ENCODE peak calls at places on chromosomes 12 and 14, in five cellular contexts. E is fibroblast of the aortic adventitia, Q is spleen, K is fibroblast of villous mesenchyme, F is fibroblast of pulmonary artery. D is an unnamed sample.
A peak's percentile ranks its signal among the peaks of the same experiment; 100 is the strongest.

GRCh38 chr14:65296402-65296801 is 116.1 kb upstream of the FUT8 start:
- DNase-seq in Q (no peak), F (peak; percentile 32), K (no peak), E (peak; percentile 61), D (no peak)

GRCh38 chr12:1117371-1117770 is 126.3 kb downstream of the ERC1 start:
- DNase-seq in Q (no peak), F (no peak), E (peak; percentile 33), K (no peak), D (no peak)

GRCh38 chr14:69079188-69079742 is 73.7 kb downstream of the DCAF5 start:
- DNase-seq in K (peak; percentile 88), F (peak; percentile 88), Q (no peak), E (peak; percentile 83), D (no peak)

GRCh38 chr14:81221579-81222102 is 882 bp upstream of the GTF2A1 start:
- DNase-seq in Q (no peak), E (no peak), K (no peak), F (peak; percentile 26), D (no peak)

GRCh38 chr12:87871061-87871460 is 158.1 kb downstream of the C12orf50 start:
- DNase-seq in F (peak; percentile 31), K (no peak), E (peak; percentile 69), Q (no peak), D (no peak)

GRCh38 chr12:101768781-101769180 is 29.5 kb upstream of the SYCP3 start:
- DNase-seq in K (no peak), E (no peak), Q (no peak), F (no peak), D (no peak)

GRCh38 chr14:87430810-87431209 is 562.2 kb downstream of the GALC start:
- DNase-seq in E (peak; percentile 33), K (peak; percentile 78), F (peak; percentile 22), Q (no peak), D (no peak)

GRCh38 chr14:91220581-91221000 is 23.9 kb downstream of the GPR68 start:
- DNase-seq in Q (no peak), F (no peak), E (no peak), K (no peak), D (no peak)

GRCh38 chr12:50111693-50112455 is at the start of gene COX14:
- DNase-seq in Q (peak; percentile 99), F (peak; percentile 100), E (peak; percentile 100), K (peak; percentile 100), D (peak; percentile 100)
- TF ChIP-seq CTCF in Q (peak; percentile 95), F (peak; percentile 85), E (peak; percentile 90), K (peak; percentile 90), D (peak; percentile 96)

GRCh38 chr14:59161571-59162175 is 26.8 kb upstream of the DAAM1 start:
- DNase-seq in E (peak; percentile 49), K (peak; percentile 69), Q (no peak), F (peak; percentile 95), D (no peak)
- TF ChIP-seq CTCF in E (no peak), K (no peak), Q (no peak), F (no peak), D (no peak)

GRCh38 chr14:56224179-56224578 is 106.0 kb downstream of the PELI2 start:
- DNase-seq in E (no peak), Q (no peak), K (no peak), F (no peak), D (no peak)
- TF ChIP-seq CTCF in E (no peak), Q (no peak), K (no peak), F (peak; percentile 5), D (no peak)

DNA sequence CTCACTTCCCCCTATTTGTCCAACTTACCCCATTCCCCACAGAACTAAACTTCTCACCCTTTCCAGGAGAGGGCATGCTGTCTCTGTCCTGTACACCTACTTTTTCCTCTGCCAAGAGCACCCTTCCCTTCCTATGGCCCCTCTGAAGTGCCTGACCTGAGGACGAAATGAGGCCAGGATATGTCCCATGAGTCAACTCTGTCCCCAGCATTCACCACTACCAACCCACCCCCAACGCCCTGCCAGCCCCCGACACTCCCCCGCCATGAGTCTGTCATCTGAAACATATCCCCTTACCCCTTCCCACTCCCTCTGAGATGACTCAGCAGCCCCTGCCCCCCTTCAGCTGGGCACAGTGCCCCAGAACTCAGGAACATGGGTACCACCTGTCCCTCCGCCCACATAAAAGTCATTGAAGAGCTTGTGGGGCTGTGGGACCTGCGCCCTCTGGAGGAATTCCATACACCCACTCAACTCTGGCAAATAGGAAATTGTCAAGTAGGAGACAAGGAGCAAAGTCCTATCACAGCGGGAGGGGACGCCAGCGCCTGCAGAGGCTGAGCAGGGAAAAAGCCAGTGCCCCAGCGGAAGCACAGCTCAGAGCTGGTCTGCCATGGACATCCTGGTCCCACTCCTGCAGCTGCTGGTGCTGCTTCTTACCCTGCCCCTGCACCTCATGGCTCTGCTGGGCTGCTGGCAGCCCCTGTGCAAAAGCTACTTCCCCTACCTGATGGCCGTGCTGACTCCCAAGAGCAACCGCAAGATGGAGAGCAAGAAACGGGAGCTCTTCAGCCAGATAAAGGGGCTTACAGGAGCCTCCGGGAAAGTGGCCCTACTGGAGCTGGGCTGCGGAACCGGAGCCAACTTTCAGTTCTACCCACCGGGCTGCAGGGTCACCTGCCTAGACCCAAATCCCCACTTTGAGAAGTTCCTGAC is 26.3 kb downstream of the ITGA7 start:
- DNase-seq in Q (peak; percentile 83), F (peak; percentile 63), K (peak; percentile 20), E (peak; percentile 66), D (no peak)
- TF ChIP-seq CTCF in Q (peak; percentile 18), F (peak; percentile 43), K (peak; percentile 41), E (peak; percentile 51), D (peak; percentile 28)

D was measured in osteocyte.